ENCODE peak calls at places on chromosomes 6 and 20, in ten cellular contexts. B, A, K, U, O, E, N, S, M and F are unnamed samples.

GRCh38 chr20:695165-695866 is 19.7 kb upstream of the SCRT2 start:
- DNase-seq in O (no peak), A (no peak), N (no peak), M (no peak), E (no peak), K (no peak), B (no peak), U (no peak), S (no peak), F (no peak)

GRCh38 chr6:158759966-158760617 is 59.1 kb downstream of the EZR start:
- DNase-seq in U (no peak), M (no peak), S (no peak), N (no peak), A (no peak), O (no peak), K (no peak), E (no peak), B (no peak), F (no peak)

GRCh38 chr20:10216146-10216741 is 2.4 kb upstream of the SNAP25 start:
- DNase-seq in S (no peak), E (no peak), N (no peak), K (no peak), M (no peak), U (no peak), B (no peak), O (no peak), A (no peak), F (no peak)

GRCh38 chr6:148109732-148110131 is 232.9 kb upstream of the SASH1 start:
- DNase-seq in O (peak; percentile 62), A (no peak), E (no peak), U (no peak), B (no peak), N (no peak), M (no peak), K (no peak), S (no peak), F (no peak)

GRCh38 chr6:81552644-81553043 is 199.8 kb downstream of the TENT5A start:
- DNase-seq in N (no peak), U (no peak), S (no peak), B (no peak), A (no peak), E (no peak), M (no peak), K (no peak), O (no peak), F (no peak)

GRCh38 chr6:132114201-132114860 is 163.2 kb upstream of the CCN2 start:
- DNase-seq in B (no peak), U (no peak), S (no peak), E (no peak), N (no peak), A (no peak), K (no peak), O (no peak), M (no peak), F (no peak)

GRCh38 chr6:157328108-157328692 is 4.9 kb upstream of the TMEM242 start:
- DNase-seq in S (no peak), B (no peak), A (no peak), K (no peak), M (no peak), E (no peak), U (no peak), O (no peak), N (no peak), F (no peak)

GRCh38 chr6:131164506-131164905 is 29.2 kb downstream of the AKAP7 start:
- DNase-seq in A (no peak), B (no peak), S (peak; percentile 6), M (peak; percentile 54), E (no peak), O (no peak), K (no peak), N (no peak), U (no peak), F (no peak)

GRCh38 chr20:48841861-48842529 is 14.2 kb upstream of the PREX1 start:
- DNase-seq in O (no peak), A (no peak), S (peak; percentile 85), U (no peak), N (no peak), M (no peak), E (no peak), B (no peak), K (no peak), F (no peak)

GRCh38 chr6:74731204-74731603 is 474.6 kb downstream of the COL12A1 start:
- DNase-seq in B (peak; percentile 52), S (no peak), O (no peak), M (no peak), N (no peak), U (no peak), E (no peak), A (no peak), K (no peak), F (no peak)

GRCh38 chr6:579339-579738 is 77.6 kb downstream of the HUS1B start:
- DNase-seq in E (no peak), S (peak; percentile 12), N (peak; percentile 23), B (no peak), A (no peak), M (no peak), O (no peak), K (no peak), U (peak; percentile 59), F (no peak)

GRCh38 chr20:62487564-62488086 is 11.8 kb upstream of the GATA5 start:
- DNase-seq in B (no peak), O (no peak), N (no peak), E (no peak), M (no peak), K (no peak), A (no peak), U (no peak), S (no peak), F (no peak)

GRCh38 chr6:64249129-64249528 is 613.5 kb downstream of the PHF3 start:
- DNase-seq in N (no peak), O (no peak), S (no peak), B (no peak), E (no peak), U (no peak), M (no peak), K (no peak), A (no peak), F (no peak)

GRCh38 chr6:21751608-21752007 is 158.1 kb downstream of the SOX4 start:
- DNase-seq in N (no peak), E (no peak), O (no peak), U (no peak), M (no peak), S (no peak), B (no peak), K (no peak), A (no peak), F (no peak)

GRCh38 chr20:35434085-35435005 is 3.7 kb downstream of the GDF5 start:
- DNase-seq in K (no peak), N (no peak), S (no peak), U (no peak), B (no peak), M (no peak), O (no peak), A (no peak), E (no peak), F (peak; percentile 81)

GRCh38 chr6:88380083-88380482 is 213.9 kb upstream of the CNR1 start:
- DNase-seq in N (peak; percentile 22), M (peak; percentile 44), K (no peak), S (peak; percentile 39), B (no peak), U (no peak), E (no peak), A (no peak), O (no peak), F (peak; percentile 77)

GRCh38 chr20:57838670-57839142 is 128.9 kb upstream of the PMEPA1 start:
- DNase-seq in S (no peak), N (no peak), K (no peak), U (no peak), E (no peak), A (no peak), O (no peak), M (no peak), B (no peak), F (no peak)

GRCh38 chr20:34997774-34998173 is 42.1 kb downstream of the MYH7B start:
- DNase-seq in N (no peak), A (no peak), E (no peak), S (no peak), K (no peak), O (no peak), U (no peak), B (no peak), M (no peak), F (no peak)

GRCh38 chr6:46734867-46735719 is at the start of gene PLA2G7:
- DNase-seq in A (no peak), E (no peak), M (peak; percentile 12), K (no peak), U (peak; percentile 63), B (no peak), O (peak; percentile 58), S (no peak), N (no peak), F (peak; percentile 64)

GRCh38 chr6:39137235-39137634 is 22.2 kb upstream of the SAYSD1 start:
- DNase-seq in O (peak; percentile 32), E (peak; percentile 69), N (peak; percentile 44), B (no peak), K (no peak), A (no peak), S (no peak), U (peak; percentile 26), M (no peak), F (no peak)

GRCh38 chr6:36660771-36661471 is 17.6 kb upstream of the CDKN1A start:
- DNase-seq in M (no peak), E (no peak), A (no peak), B (no peak), O (peak; percentile 81), S (no peak), N (no peak), K (no peak), U (no peak), F (peak; percentile 85)

GRCh38 chr6:36692220-36692619 is 5.4 kb upstream of the RAB44 start:
- DNase-seq in N (peak; percentile 98), A (no peak), O (no peak), S (no peak), M (no peak), B (no peak), U (no peak), K (peak; percentile 56), E (peak; percentile 70), F (peak; percentile 74)

GRCh38 chr6:34671801-34672656 is 24.5 kb downstream of the ILRUN start:
- DNase-seq in O (peak; percentile 48), S (peak; percentile 38), M (no peak), K (peak; percentile 71), U (no peak), A (peak; percentile 47), N (no peak), B (no peak), E (peak; percentile 85), F (no peak)

GRCh38 chr20:35121186-35121585 is 25.9 kb downstream of the EDEM2 start:
- DNase-seq in B (no peak), M (no peak), U (no peak), A (no peak), K (no peak), N (no peak), O (no peak), S (no peak), E (no peak), F (no peak)